ENCODE peak calls at places on chromosomes 5 and 9, in five cellular contexts. One of them, this sample, is unnamed.

GRCh38 chr9:123343428-123344272 is 12.3 kb upstream of the CRB2 start:
- DNase-seq in BE2C: no peak
- DNase-seq in CD4-positive, alpha-beta memory T cell: no peak
- DNase-seq in choroid plexus epithelial cell: no peak
- DNase-seq in skeletal muscle cell: no peak
- DNase-seq in this sample: no peak

GRCh38 chr9:97632406-97632991 is 669 bp downstream of the TSTD2 start:
- DNase-seq in BE2C: peak; percentile 41
- DNase-seq in CD4-positive, alpha-beta memory T cell: no peak
- DNase-seq in choroid plexus epithelial cell: peak; percentile 85
- DNase-seq in skeletal muscle cell: peak; percentile 48
- DNase-seq in this sample: peak; percentile 51

GRCh38 chr5:44536650-44537260 is 147.5 kb upstream of the FGF10 start:
- DNase-seq in BE2C: peak; percentile 49
- DNase-seq in CD4-positive, alpha-beta memory T cell: no peak
- DNase-seq in choroid plexus epithelial cell: peak; percentile 24
- DNase-seq in skeletal muscle cell: no peak
- DNase-seq in this sample: no peak

GRCh38 chr9:13331320-13331719 is 51.8 kb upstream of the MPDZ start:
- DNase-seq in BE2C: no peak
- DNase-seq in CD4-positive, alpha-beta memory T cell: no peak
- DNase-seq in choroid plexus epithelial cell: no peak
- DNase-seq in skeletal muscle cell: no peak
- DNase-seq in this sample: no peak

GRCh38 chr5:134508521-134509195 is 16.8 kb upstream of the JADE2 start:
- DNase-seq in BE2C: no peak
- DNase-seq in CD4-positive, alpha-beta memory T cell: no peak
- DNase-seq in choroid plexus epithelial cell: no peak
- DNase-seq in skeletal muscle cell: no peak
- DNase-seq in this sample: no peak

GRCh38 chr9:21836437-21837161 is 34.2 kb downstream of the MTAP start:
- DNase-seq in BE2C: no peak
- DNase-seq in CD4-positive, alpha-beta memory T cell: no peak
- DNase-seq in choroid plexus epithelial cell: peak; percentile 98
- DNase-seq in skeletal muscle cell: peak; percentile 96
- DNase-seq in this sample: peak; percentile 95

GRCh38 chr9:125343518-125344284 is 82.1 kb downstream of the GAPVD1 start:
- DNase-seq in BE2C: peak; percentile 46
- DNase-seq in CD4-positive, alpha-beta memory T cell: no peak
- DNase-seq in choroid plexus epithelial cell: peak; percentile 87
- DNase-seq in skeletal muscle cell: peak; percentile 13
- DNase-seq in this sample: peak; percentile 85

GRCh38 chr9:17005085-17005484 is 129.8 kb upstream of the CNTLN start:
- DNase-seq in BE2C: peak; percentile 47
- DNase-seq in CD4-positive, alpha-beta memory T cell: no peak
- DNase-seq in choroid plexus epithelial cell: peak; percentile 87
- DNase-seq in skeletal muscle cell: peak; percentile 69
- DNase-seq in this sample: no peak

GRCh38 chr9:35357826-35358225 is 132.1 kb upstream of the RUSC2 start:
- DNase-seq in BE2C: no peak
- DNase-seq in CD4-positive, alpha-beta memory T cell: no peak
- DNase-seq in choroid plexus epithelial cell: no peak
- DNase-seq in skeletal muscle cell: no peak
- DNase-seq in this sample: no peak

GRCh38 chr5:139282195-139282557 is 11.4 kb upstream of the MATR3 start:
- DNase-seq in BE2C: no peak
- DNase-seq in CD4-positive, alpha-beta memory T cell: no peak
- DNase-seq in choroid plexus epithelial cell: peak; percentile 53
- DNase-seq in skeletal muscle cell: no peak
- DNase-seq in this sample: no peak

GRCh38 chr5:51398875-51399635 is 15.8 kb downstream of the ISL1 start:
- DNase-seq in BE2C: peak; percentile 63
- DNase-seq in CD4-positive, alpha-beta memory T cell: no peak
- DNase-seq in choroid plexus epithelial cell: no peak
- DNase-seq in skeletal muscle cell: no peak
- DNase-seq in this sample: no peak
- H3K4me3 ChIP-seq in BE2C: peak overlapping the region; percentile 68
- H3K4me3 ChIP-seq in CD4-positive, alpha-beta memory T cell: no peak overlapping the region
- H3K4me3 ChIP-seq in choroid plexus epithelial cell: no peak overlapping the region
- H3K4me3 ChIP-seq in skeletal muscle cell: no peak overlapping the region
- H3K4me3 ChIP-seq in this sample: peak overlapping the region; percentile 15

DNA sequence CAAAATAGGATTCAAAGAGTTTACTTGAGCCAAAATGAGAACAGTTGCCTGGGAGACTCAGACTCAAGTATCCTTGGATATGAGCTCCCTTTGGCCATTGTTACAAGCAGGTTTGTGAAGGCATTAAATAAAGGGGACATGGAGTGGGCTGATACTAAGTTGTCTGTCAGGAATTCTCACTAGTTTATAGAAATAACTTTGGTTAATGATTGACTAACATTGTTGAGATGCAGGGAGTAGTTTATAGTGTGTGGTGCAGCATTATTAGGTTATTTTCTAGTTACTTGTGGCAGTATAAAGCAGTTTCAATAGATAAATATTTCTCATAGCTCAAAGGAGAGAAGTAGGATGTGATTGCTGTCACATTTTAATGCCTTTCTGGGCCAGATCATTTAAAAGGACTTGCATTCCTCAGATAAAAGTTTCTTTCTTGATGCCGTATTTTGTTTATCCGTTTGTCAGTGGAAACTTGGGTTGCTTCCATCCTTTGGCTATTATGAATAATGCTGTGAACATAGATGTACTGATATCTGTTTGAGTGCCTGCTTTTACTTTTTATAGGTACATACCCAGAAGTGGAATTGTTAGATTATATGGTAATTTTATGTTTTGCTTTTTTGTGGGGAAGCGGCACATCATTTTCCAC is 9.2 kb downstream of the AP3S1 start:
- DNase-seq in BE2C: no peak
- DNase-seq in CD4-positive, alpha-beta memory T cell: no peak
- DNase-seq in choroid plexus epithelial cell: peak; percentile 80
- DNase-seq in skeletal muscle cell: no peak
- DNase-seq in this sample: no peak
- H3K4me3 ChIP-seq in BE2C: no peak overlapping the region
- H3K4me3 ChIP-seq in CD4-positive, alpha-beta memory T cell: no peak overlapping the region
- H3K4me3 ChIP-seq in choroid plexus epithelial cell: no peak overlapping the region
- H3K4me3 ChIP-seq in skeletal muscle cell: no peak overlapping the region
- H3K4me3 ChIP-seq in this sample: no peak overlapping the region

DNA sequence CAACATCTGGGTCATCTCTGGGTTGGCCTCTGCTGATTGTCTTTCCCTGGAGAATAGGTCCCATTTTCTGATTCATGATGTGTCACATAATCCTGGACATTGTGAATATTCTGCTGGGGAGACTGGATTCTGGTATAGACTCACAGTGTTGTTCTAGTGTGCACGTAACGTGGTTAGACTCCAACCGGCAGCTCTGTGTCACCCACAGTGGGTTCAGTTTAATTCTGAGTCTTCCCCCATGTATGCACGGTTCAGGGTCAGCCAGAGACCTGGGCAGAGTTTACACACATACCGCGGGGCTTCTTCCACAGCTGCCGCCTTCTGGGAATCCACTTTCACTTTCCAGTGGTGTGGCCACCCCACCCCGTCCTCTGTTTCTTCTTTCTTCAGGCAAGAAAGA is 38.0 kb upstream of the LRRC14B start:
- DNase-seq in BE2C: no peak
- DNase-seq in CD4-positive, alpha-beta memory T cell: no peak
- DNase-seq in choroid plexus epithelial cell: peak; percentile 48
- DNase-seq in skeletal muscle cell: no peak
- DNase-seq in this sample: no peak
- H3K4me3 ChIP-seq in BE2C: no peak overlapping the region
- H3K4me3 ChIP-seq in CD4-positive, alpha-beta memory T cell: no peak overlapping the region
- H3K4me3 ChIP-seq in choroid plexus epithelial cell: peak overlapping the region; percentile 37
- H3K4me3 ChIP-seq in skeletal muscle cell: no peak overlapping the region
- H3K4me3 ChIP-seq in this sample: no peak overlapping the region

GRCh38 chr5:114362197-114362976 is 517 bp downstream of the KCNN2 start:
- DNase-seq in BE2C: no peak
- DNase-seq in CD4-positive, alpha-beta memory T cell: no peak
- DNase-seq in choroid plexus epithelial cell: no peak
- DNase-seq in skeletal muscle cell: no peak
- DNase-seq in this sample: no peak

GRCh38 chr5:114361724-114362196 is at the start of gene KCNN2:
- DNase-seq in BE2C: peak; percentile 58
- DNase-seq in CD4-positive, alpha-beta memory T cell: no peak
- DNase-seq in choroid plexus epithelial cell: peak; percentile 35
- DNase-seq in skeletal muscle cell: peak; percentile 11
- DNase-seq in this sample: peak; percentile 34

GRCh38 chr5:114360816-114361723 is 800 bp upstream of the KCNN2 start:
- DNase-seq in BE2C: peak; percentile 24
- DNase-seq in CD4-positive, alpha-beta memory T cell: no peak
- DNase-seq in choroid plexus epithelial cell: no peak
- DNase-seq in skeletal muscle cell: no peak
- DNase-seq in this sample: no peak

GRCh38 chr5:114363837-114364236 is 2.0 kb downstream of the KCNN2 start:
- DNase-seq in BE2C: no peak
- DNase-seq in CD4-positive, alpha-beta memory T cell: no peak
- DNase-seq in choroid plexus epithelial cell: no peak
- DNase-seq in skeletal muscle cell: no peak
- DNase-seq in this sample: no peak

GRCh38 chr5:114362977-114363721 is 1.3 kb downstream of the KCNN2 start:
- DNase-seq in BE2C: no peak
- DNase-seq in CD4-positive, alpha-beta memory T cell: no peak
- DNase-seq in choroid plexus epithelial cell: no peak
- DNase-seq in skeletal muscle cell: no peak
- DNase-seq in this sample: no peak
- H3K4me3 ChIP-seq in BE2C: no peak overlapping the region
- H3K4me3 ChIP-seq in CD4-positive, alpha-beta memory T cell: no peak overlapping the region
- H3K4me3 ChIP-seq in choroid plexus epithelial cell: no peak overlapping the region
- H3K4me3 ChIP-seq in skeletal muscle cell: no peak overlapping the region
- H3K4me3 ChIP-seq in this sample: no peak overlapping the region

DNA sequence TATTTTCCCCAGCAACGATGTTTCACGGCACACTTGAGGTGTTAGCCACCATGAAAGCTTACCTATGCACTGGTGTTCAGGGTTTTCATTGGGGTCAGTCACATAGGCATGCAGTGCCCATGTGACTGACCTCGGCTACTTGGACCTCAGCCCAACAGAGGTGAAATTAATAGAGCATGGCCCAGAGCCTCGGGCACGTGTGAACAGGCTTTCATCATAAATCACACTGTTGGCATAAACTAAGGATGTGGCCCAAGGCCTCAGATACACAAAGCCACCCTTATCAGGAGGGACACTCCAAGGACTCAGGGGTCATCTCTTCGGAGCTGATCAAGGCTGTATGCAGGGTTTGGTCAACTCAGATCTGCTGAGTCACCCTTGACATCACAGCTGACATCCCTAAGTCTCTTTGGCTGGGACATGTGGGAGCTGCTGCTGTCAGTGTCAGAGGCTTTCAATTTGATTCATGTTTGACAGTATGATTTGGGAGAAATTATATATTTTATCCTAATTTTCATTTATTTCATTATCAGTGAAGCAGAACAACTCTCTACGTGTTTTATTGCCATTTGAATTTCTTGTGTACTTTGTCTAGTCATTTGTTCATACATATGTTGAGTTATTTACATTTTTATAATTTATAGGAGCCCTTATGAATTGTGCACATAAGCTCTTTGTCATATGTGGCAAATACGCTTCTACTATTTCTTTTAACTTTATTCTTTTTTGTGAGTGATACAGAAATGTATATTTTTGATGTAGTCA is 59.7 kb upstream of the ANKRD33B start:
- DNase-seq in BE2C: no peak
- DNase-seq in CD4-positive, alpha-beta memory T cell: no peak
- DNase-seq in choroid plexus epithelial cell: no peak
- DNase-seq in skeletal muscle cell: no peak
- DNase-seq in this sample: no peak
- H3K4me3 ChIP-seq in BE2C: no peak overlapping the region
- H3K4me3 ChIP-seq in CD4-positive, alpha-beta memory T cell: no peak overlapping the region
- H3K4me3 ChIP-seq in choroid plexus epithelial cell: no peak overlapping the region
- H3K4me3 ChIP-seq in skeletal muscle cell: no peak overlapping the region
- H3K4me3 ChIP-seq in this sample: no peak overlapping the region

GRCh38 chr5:150625831-150626746 is 14.4 kb upstream of the SYNPO start:
- DNase-seq in BE2C: no peak
- DNase-seq in CD4-positive, alpha-beta memory T cell: no peak
- DNase-seq in choroid plexus epithelial cell: no peak
- DNase-seq in skeletal muscle cell: no peak
- DNase-seq in this sample: no peak
- H3K4me3 ChIP-seq in BE2C: no peak overlapping the region
- H3K4me3 ChIP-seq in CD4-positive, alpha-beta memory T cell: no peak overlapping the region
- H3K4me3 ChIP-seq in choroid plexus epithelial cell: peak overlapping the region; percentile 1
- H3K4me3 ChIP-seq in skeletal muscle cell: no peak overlapping the region
- H3K4me3 ChIP-seq in this sample: peak overlapping the region; percentile 60

GRCh38 chr9:5949103-5949699 is 58.5 kb downstream of the MLANA start:
- DNase-seq in BE2C: no peak
- DNase-seq in CD4-positive, alpha-beta memory T cell: peak; percentile 41
- DNase-seq in choroid plexus epithelial cell: peak; percentile 16
- DNase-seq in skeletal muscle cell: no peak
- DNase-seq in this sample: no peak
- H3K4me3 ChIP-seq in BE2C: no peak overlapping the region
- H3K4me3 ChIP-seq in CD4-positive, alpha-beta memory T cell: no peak overlapping the region
- H3K4me3 ChIP-seq in choroid plexus epithelial cell: peak overlapping the region; percentile 52
- H3K4me3 ChIP-seq in skeletal muscle cell: no peak overlapping the region
- H3K4me3 ChIP-seq in this sample: no peak overlapping the region

DNA sequence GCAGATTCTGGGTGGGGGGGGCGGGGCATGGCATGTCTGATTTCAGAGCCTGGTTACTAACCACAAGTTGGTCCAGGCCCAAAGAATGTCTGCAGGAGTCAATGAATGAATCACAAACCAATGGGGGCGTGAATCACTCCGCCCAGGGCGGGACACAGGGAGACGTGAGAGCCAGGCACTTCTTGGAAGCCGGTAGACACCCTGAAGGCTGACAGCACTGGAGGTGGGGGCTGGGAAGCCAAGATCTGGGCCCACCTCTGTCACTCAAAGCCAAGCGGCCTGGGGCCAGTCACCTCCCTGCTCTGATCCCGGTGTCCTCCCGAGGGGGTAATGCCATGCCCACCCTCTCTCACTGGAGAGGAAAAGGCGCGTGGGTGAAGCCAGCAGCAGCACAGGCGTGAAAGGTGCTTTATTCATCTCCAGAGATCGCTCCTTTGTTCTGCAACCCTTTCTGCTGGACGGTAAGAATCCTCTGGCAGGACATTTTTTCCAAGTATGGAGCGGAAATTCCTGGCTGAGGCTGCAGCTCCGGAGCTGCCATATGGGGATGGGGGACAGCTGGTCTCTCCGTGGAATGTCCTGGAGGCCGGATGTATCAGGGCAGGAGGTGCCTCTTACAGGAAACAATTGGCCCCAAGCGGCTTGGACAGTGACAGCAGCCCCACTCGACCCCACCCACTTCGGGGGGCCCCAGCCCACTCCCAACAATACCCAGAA is 85.0 kb downstream of the STK10 start:
- DNase-seq in BE2C: no peak
- DNase-seq in CD4-positive, alpha-beta memory T cell: no peak
- DNase-seq in choroid plexus epithelial cell: peak; percentile 98
- DNase-seq in skeletal muscle cell: peak; percentile 90
- DNase-seq in this sample: peak; percentile 96
- H3K4me3 ChIP-seq in BE2C: no peak overlapping the region
- H3K4me3 ChIP-seq in CD4-positive, alpha-beta memory T cell: no peak overlapping the region
- H3K4me3 ChIP-seq in choroid plexus epithelial cell: peak overlapping the region; percentile 44
- H3K4me3 ChIP-seq in skeletal muscle cell: peak overlapping the region; percentile 33
- H3K4me3 ChIP-seq in this sample: peak overlapping the region; percentile 20

This sample was measured in retinal pigment epithelial cell.